ENCODE peak calls at places on chromosomes 16 and 17, in nine cellular contexts. X, M, R, I, L, N, B, F and Q are unnamed samples.

GRCh38 chr16:24626251-24626650 is 86.9 kb downstream of the RBBP6 start:
- DNase-seq in L (no peak), N (no peak), R (no peak), B (no peak), I (no peak), M (no peak), F (no peak), X (no peak), Q (no peak)

GRCh38 chr16:80954985-80955384 is 51.7 kb downstream of the CMC2 start:
- DNase-seq in N (no peak), R (no peak), I (no peak), F (no peak), M (no peak), L (no peak), X (peak), B (peak), Q (no peak)

GRCh38 chr17:42422412-42422957 is 571 bp downstream of the CAVIN1 start:
- DNase-seq in L (peak), I (peak), X (no peak), M (no peak), N (no peak), F (no peak), B (peak), R (no peak), Q (peak)

GRCh38 chr16:50279142-50279865 is 13.0 kb downstream of the ADCY7 start:
- DNase-seq in M (no peak), X (no peak), F (no peak), N (peak), L (peak), I (peak), R (no peak), B (peak), Q (no peak)

GRCh38 chr17:4163951-4164350 is 21.0 kb downstream of the CYB5D2 start:
- DNase-seq in F (no peak), L (no peak), I (no peak), M (no peak), N (no peak), R (no peak), B (peak), X (no peak), Q (peak)

GRCh38 chr17:81135503-81136283 is 29.6 kb upstream of the PVALEF start:
- DNase-seq in L (no peak), X (no peak), B (no peak), N (no peak), I (no peak), F (no peak), R (no peak), M (no peak), Q (no peak)

GRCh38 chr16:11748404-11749254 is 6.0 kb upstream of the TXNDC11 start:
- DNase-seq in L (no peak), N (peak), I (no peak), X (peak), R (no peak), M (no peak), B (no peak), F (no peak), Q (peak)

GRCh38 chr16:56019274-56019673 is 144.1 kb upstream of the CES5A start:
- DNase-seq in B (no peak), N (no peak), F (no peak), R (no peak), M (no peak), X (no peak), I (no peak), L (no peak), Q (no peak)

GRCh38 chr17:80751070-80751459 is 206.4 kb downstream of the RPTOR start:
- DNase-seq in L (no peak), X (no peak), N (no peak), B (no peak), R (no peak), M (no peak), F (no peak), I (no peak), Q (no peak)

GRCh38 chr17:66301418-66301863 is 972 bp upstream of the PRKCA start:
- DNase-seq in R (no peak), B (no peak), X (no peak), F (no peak), I (no peak), M (no peak), L (no peak), N (peak), Q (no peak)

GRCh38 chr17:66300956-66301355 is 1.5 kb upstream of the PRKCA start:
- DNase-seq in M (no peak), F (no peak), X (no peak), I (no peak), R (no peak), N (no peak), L (no peak), B (no peak), Q (no peak)

GRCh38 chr17:66299721-66300120 is 2.7 kb upstream of the PRKCA start:
- DNase-seq in B (no peak), L (no peak), M (no peak), F (no peak), X (no peak), N (no peak), R (no peak), I (no peak), Q (no peak)

GRCh38 chr17:66302761-66303626 is 581 bp downstream of the PRKCA start:
- DNase-seq in I (peak), R (peak), F (peak), B (peak), M (no peak), N (peak), L (peak), X (peak), Q (peak)

DNA sequence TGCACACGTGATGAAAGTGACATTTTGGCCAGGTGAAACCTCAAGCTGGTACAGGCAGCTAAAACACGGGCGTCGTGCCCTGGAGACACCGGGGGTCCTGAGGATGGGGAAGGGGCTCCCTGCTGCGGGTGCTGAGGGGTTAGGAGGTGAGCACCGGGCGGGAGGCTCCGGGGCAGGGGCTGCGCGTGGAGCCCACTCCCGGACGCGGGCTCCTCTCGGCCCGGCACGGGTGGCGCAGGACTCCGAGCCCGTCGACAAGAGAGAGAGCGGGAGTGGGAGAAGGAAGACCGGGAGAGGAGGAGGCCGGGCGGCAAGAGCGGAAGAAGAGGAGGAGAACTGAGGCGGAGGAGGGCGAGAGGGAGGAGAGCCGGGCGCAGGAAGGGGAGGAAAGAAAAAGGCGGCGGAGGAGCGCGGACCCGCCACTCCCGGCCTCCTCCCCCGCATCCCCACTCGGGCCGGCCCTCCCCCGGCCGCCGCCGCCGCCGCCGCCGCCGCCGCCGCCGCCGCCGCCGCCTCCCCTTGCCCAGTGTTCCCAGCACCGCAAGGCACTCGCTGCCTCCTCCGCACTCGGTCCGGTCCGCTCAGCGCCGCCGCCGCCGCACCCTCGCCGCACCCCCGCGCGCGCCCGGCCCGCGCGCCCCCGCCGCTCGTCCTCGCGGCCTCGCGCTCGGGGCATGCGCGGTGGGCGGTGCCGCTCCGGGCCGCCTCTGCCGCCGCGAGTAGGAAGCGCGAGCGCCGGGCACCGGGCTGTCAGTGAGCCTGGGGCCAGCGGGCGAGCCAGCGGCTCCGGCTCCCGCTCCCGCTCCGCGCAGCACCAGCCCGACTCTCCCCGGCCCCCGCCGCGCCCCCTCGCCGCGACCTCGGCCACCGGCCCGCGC is at the start of gene PRKCA:
- DNase-seq in I (peak), M (no peak), F (peak), R (peak), L (peak), X (peak), B (peak), N (peak), Q (peak)
- TF ChIP-seq POLR2A in I (peak), M (no peak), F (peak), R (peak), L (no peak), X (peak), B (peak), N (no peak), Q (peak)

GRCh38 chr16:1181715-1182671 is 29.1 kb downstream of the CACNA1H start:
- DNase-seq in M (no peak), X (peak), I (no peak), R (no peak), F (peak), N (peak), L (peak), B (peak), Q (peak)

GRCh38 chr16:1180772-1181714 is 28.1 kb downstream of the CACNA1H start:
- DNase-seq in I (no peak), B (no peak), R (no peak), X (no peak), M (no peak), N (no peak), L (peak), F (peak), Q (no peak)

GRCh38 chr16:1183235-1183907 is 30.5 kb downstream of the CACNA1H start:
- DNase-seq in F (peak), N (peak), L (no peak), B (peak), I (no peak), R (no peak), M (no peak), X (no peak), Q (no peak)

GRCh38 chr16:1184980-1185379 is 32.1 kb downstream of the CACNA1H start:
- DNase-seq in I (no peak), F (no peak), X (no peak), R (no peak), B (no peak), N (no peak), M (no peak), L (no peak), Q (no peak)

GRCh38 chr16:1184156-1184868 is 31.4 kb downstream of the CACNA1H start:
- DNase-seq in F (peak), I (no peak), X (peak), N (peak), L (no peak), B (no peak), M (no peak), R (no peak), Q (no peak)
- H3K27ac ChIP-seq in F (no peak), I (no peak), X (no peak), N (peak), L (no peak), B (no peak), M (peak), R (no peak), Q (no peak)

DNA sequence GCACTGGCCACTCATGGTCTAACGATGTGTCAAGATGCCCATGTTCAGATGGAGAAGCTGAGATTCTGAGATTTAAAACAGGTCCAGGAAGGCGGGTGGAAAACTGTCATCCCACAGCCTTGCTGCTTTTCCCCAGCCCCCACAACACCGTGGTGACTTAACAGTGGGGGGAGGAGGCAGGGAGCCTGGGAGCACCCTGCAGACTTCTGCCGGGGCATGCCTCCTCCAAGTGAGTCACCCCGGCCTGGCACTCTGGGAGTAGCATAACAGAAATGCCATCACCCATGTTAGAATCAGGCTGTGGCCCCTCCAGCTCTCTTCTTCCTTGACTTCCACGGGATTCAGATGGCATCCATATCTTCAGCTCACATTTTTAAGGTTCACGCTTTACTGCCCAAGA is 164.8 kb downstream of the CBLN1 start:
- DNase-seq in B (no peak), I (no peak), N (no peak), L (no peak), X (no peak), R (no peak), F (no peak), M (no peak), Q (no peak)
- H3K4me3 ChIP-seq in B (no peak), I (no peak), N (no peak), L (no peak), X (no peak), R (no peak), F (no peak), M (no peak), Q (no peak)

GRCh38 chr17:2709173-2709661 is 2.3 kb downstream of the CLUH start:
- DNase-seq in I (no peak), B (peak), M (no peak), L (no peak), R (peak), X (no peak), N (peak), F (no peak), Q (peak)
- TF ChIP-seq POLR2A in I (no peak), B (no peak), M (no peak), L (no peak), R (peak), X (peak), N (peak), F (no peak), Q (no peak)

DNA sequence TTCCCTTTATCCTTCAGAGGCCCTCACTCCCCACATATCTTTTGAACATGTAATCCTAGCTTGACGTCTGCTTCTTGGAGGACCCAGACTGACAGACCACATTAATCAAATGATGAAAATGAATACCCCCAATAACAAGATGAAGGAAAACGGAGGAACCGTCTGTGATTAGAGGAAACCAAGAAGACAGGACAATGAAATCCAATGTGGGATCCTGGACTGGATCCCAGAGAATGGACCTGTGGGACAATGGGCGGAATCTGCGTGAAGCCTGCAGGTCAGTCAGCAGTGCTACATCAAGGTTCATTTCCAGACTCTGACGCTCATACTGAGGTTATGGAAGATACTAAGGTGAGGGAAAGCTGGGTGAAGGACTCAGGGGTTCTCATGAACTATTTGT is 35.9 kb downstream of the MBTPS1 start:
- DNase-seq in R (no peak), X (no peak), B (no peak), N (no peak), L (no peak), I (no peak), M (no peak), F (no peak), Q (no peak)
- H3K27ac ChIP-seq in R (no peak), X (no peak), B (no peak), N (no peak), L (no peak), I (no peak), M (no peak), F (no peak), Q (no peak)

DNA sequence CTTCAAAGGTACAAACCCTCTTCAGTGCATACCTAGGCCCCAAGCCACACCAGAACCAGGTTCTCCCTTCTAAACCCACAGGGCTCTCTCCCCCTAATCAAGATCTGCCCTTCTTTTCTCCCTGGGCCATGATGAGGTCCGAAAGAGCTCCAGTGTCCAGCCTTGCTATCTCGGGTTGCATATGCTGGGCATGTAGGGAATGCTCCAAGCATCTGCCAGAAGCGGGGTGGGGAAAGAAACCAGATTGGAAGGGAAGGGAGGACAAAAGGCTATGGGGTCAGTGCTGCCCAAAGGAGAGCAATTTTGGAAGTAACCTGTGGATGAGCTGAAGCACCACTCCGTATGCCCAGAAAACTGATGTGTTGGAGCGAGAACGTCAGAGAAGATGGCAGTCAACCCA is 2.3 kb downstream of the CTDNEP1 start:
- DNase-seq in N (no peak), M (no peak), R (no peak), L (no peak), F (no peak), B (no peak), X (no peak), I (no peak), Q (no peak)
- H3K4me3 ChIP-seq in N (no peak), M (no peak), R (no peak), L (no peak), F (no peak), B (no peak), X (no peak), I (peak), Q (no peak)

GRCh38 chr16:27174798-27175197 is 28.5 kb upstream of the KDM8 start:
- DNase-seq in L (no peak), B (no peak), X (no peak), M (no peak), R (no peak), F (no peak), I (no peak), N (no peak), Q (no peak)

GRCh38 chr16:27177031-27177774 is 26.1 kb upstream of the KDM8 start:
- DNase-seq in X (no peak), L (no peak), R (no peak), N (no peak), M (no peak), F (no peak), B (no peak), I (no peak), Q (no peak)

GRCh38 chr16:27175888-27176287 is 27.4 kb upstream of the KDM8 start:
- DNase-seq in L (no peak), R (no peak), X (no peak), I (no peak), M (no peak), B (no peak), N (no peak), F (no peak), Q (no peak)

GRCh38 chr16:27181020-27181419 is 22.3 kb upstream of the KDM8 start:
- DNase-seq in N (no peak), F (no peak), I (no peak), M (no peak), B (no peak), X (no peak), L (no peak), R (no peak), Q (no peak)

DNA sequence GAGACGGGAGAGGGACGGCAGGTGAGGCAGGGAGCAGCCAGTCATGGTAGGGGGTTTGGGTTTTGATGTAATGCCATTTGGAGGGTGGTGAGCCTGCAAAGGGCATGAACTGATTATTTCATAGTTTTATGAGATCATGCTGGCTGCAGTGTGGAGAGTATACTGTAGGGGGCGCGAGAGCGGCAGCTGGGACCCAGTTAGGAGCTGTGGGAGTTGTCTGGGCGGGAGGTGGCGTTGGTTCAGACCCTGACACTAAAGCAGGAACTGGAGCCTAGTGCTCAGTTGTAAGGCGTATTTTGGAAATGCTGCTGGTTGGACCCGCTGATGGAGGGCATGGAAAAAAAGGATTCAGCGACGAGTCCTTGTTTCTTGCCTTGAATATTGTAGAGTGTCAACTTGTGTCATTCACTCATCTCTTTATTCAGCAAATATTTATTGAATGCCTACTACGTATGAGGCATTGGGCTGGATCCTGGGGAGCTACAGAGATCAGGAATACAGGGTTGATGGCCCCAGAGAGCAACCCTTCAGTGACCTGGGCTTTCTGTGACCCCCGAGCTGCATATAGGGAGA is 23.7 kb upstream of the KDM8 start:
- DNase-seq in R (peak), N (peak), M (peak), X (peak), L (peak), B (peak), I (peak), F (peak), Q (peak)
- TF ChIP-seq POLR2A in R (no peak), N (no peak), M (no peak), X (no peak), L (no peak), B (no peak), I (no peak), F (no peak), Q (no peak)

GRCh38 chr16:67962135-67962534 is 6.3 kb downstream of the SLC12A4 start:
- DNase-seq in B (no peak), M (no peak), N (no peak), X (no peak), F (no peak), R (no peak), L (no peak), I (no peak), Q (no peak)
- H3K27ac ChIP-seq in B (no peak), M (peak), N (peak), X (no peak), F (no peak), R (peak), L (peak), I (no peak), Q (peak)